ENCODE peak calls at places on chromosomes 16 and 17, in four cellular contexts. One of them, this sample, is unnamed.

GRCh38 chr16:54985156-54985555 is 54.5 kb downstream of the IRX5 start:
- DNase-seq in ovary: no peak
- DNase-seq in CD8-positive, alpha-beta T cell: no peak
- DNase-seq in thoracic aorta: no peak
- DNase-seq in this sample: no peak

GRCh38 chr17:869567-870530 is 87.7 kb downstream of the MRM3 start:
- DNase-seq in ovary: no peak
- DNase-seq in CD8-positive, alpha-beta T cell: no peak
- DNase-seq in thoracic aorta: no peak
- DNase-seq in this sample: no peak

GRCh38 chr16:706189-707061 is 824 bp upstream of the FBXL16 start:
- DNase-seq in ovary: no peak
- DNase-seq in CD8-positive, alpha-beta T cell: no peak
- DNase-seq in thoracic aorta: no peak
- DNase-seq in this sample: no peak

GRCh38 chr16:84941916-84942315 is 69.4 kb downstream of the ZDHHC7 start:
- DNase-seq in ovary: no peak
- DNase-seq in CD8-positive, alpha-beta T cell: no peak
- DNase-seq in thoracic aorta: no peak
- DNase-seq in this sample: no peak

GRCh38 chr16:85555549-85556455 is 57.3 kb upstream of the GSE1 start:
- DNase-seq in ovary: peak; percentile 85
- DNase-seq in CD8-positive, alpha-beta T cell: peak; percentile 48
- DNase-seq in thoracic aorta: no peak
- DNase-seq in this sample: no peak

GRCh38 chr16:57762365-57763289 is 27.1 kb downstream of the KATNB1 start:
- DNase-seq in ovary: no peak
- DNase-seq in CD8-positive, alpha-beta T cell: no peak
- DNase-seq in thoracic aorta: no peak
- DNase-seq in this sample: no peak

GRCh38 chr16:60651351-60651750 is 1384.9 kb downstream of the CDH8 start:
- DNase-seq in ovary: no peak
- DNase-seq in CD8-positive, alpha-beta T cell: no peak
- DNase-seq in thoracic aorta: no peak
- DNase-seq in this sample: no peak

GRCh38 chr17:28521296-28522085 is 15.3 kb downstream of the FOXN1 start:
- DNase-seq in ovary: no peak
- DNase-seq in CD8-positive, alpha-beta T cell: no peak
- DNase-seq in thoracic aorta: no peak
- DNase-seq in this sample: no peak

GRCh38 chr16:53608094-53608493 is 95.6 kb downstream of the RPGRIP1L start:
- DNase-seq in ovary: no peak
- DNase-seq in CD8-positive, alpha-beta T cell: no peak
- DNase-seq in thoracic aorta: no peak
- DNase-seq in this sample: no peak

GRCh38 chr17:69056179-69056823 is 4.4 kb downstream of the ABCA9 start:
- DNase-seq in ovary: no peak
- DNase-seq in CD8-positive, alpha-beta T cell: no peak
- DNase-seq in thoracic aorta: no peak
- DNase-seq in this sample: no peak

GRCh38 chr16:65905326-65905725 is 461.2 kb upstream of the CDH5 start:
- DNase-seq in ovary: no peak
- DNase-seq in CD8-positive, alpha-beta T cell: no peak
- DNase-seq in thoracic aorta: no peak
- DNase-seq in this sample: no peak

GRCh38 chr17:63911657-63912100 is 621 bp upstream of the CSHL1 start:
- DNase-seq in ovary: peak; percentile 53
- DNase-seq in CD8-positive, alpha-beta T cell: peak; percentile 72
- DNase-seq in thoracic aorta: no peak
- DNase-seq in this sample: peak; percentile 75

GRCh38 chr17:43874293-43874692 is 27.3 kb downstream of the CD300LG start:
- DNase-seq in ovary: no peak
- DNase-seq in CD8-positive, alpha-beta T cell: no peak
- DNase-seq in thoracic aorta: no peak
- DNase-seq in this sample: no peak

GRCh38 chr16:27109666-27110523 is 43.2 kb downstream of the C16orf82 start:
- DNase-seq in ovary: peak; percentile 51
- DNase-seq in CD8-positive, alpha-beta T cell: peak; percentile 72
- DNase-seq in thoracic aorta: peak; percentile 3
- DNase-seq in this sample: peak; percentile 64

GRCh38 chr16:53043462-53043861 is 9.2 kb downstream of the CHD9NB start:
- DNase-seq in ovary: no peak
- DNase-seq in CD8-positive, alpha-beta T cell: no peak
- DNase-seq in thoracic aorta: no peak
- DNase-seq in this sample: no peak

DNA sequence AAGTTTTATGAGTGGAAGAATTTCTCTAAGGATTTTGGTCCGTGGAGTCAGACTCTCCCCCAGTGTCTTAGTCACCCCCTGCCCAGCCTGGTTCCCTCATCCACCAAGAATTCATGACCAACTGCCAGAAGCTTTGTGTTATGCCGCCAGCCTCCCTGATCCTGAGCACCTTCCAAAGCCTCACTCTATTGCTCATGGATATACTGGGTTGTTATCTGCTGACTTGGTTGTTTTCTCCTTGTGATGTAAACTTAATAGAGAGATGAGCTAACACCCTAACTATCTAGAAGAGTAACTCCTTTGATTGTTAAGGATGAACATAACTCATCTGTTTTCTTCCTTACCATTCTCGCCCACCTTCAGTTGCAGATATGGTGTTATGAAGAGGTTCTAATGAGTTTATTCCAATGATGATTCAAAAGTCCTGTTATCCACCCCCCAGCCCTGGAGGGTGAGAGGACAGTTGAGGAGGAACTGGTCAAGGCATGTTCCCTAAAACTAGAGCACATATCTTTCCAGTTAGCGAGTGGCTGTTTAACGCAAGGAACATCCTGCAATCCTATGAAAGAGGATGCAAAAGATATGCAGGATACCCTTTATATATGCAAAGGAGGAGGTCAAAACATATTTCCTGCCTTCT is 1.5 kb upstream of the PSMD3 start:
- DNase-seq in ovary: no peak
- DNase-seq in CD8-positive, alpha-beta T cell: no peak
- DNase-seq in thoracic aorta: no peak
- DNase-seq in this sample: no peak
- H3K4me3 ChIP-seq in ovary: no peak overlapping the region
- H3K4me3 ChIP-seq in CD8-positive, alpha-beta T cell: no peak overlapping the region
- H3K4me3 ChIP-seq in thoracic aorta: no peak overlapping the region
- H3K4me3 ChIP-seq in this sample: no peak overlapping the region

DNA sequence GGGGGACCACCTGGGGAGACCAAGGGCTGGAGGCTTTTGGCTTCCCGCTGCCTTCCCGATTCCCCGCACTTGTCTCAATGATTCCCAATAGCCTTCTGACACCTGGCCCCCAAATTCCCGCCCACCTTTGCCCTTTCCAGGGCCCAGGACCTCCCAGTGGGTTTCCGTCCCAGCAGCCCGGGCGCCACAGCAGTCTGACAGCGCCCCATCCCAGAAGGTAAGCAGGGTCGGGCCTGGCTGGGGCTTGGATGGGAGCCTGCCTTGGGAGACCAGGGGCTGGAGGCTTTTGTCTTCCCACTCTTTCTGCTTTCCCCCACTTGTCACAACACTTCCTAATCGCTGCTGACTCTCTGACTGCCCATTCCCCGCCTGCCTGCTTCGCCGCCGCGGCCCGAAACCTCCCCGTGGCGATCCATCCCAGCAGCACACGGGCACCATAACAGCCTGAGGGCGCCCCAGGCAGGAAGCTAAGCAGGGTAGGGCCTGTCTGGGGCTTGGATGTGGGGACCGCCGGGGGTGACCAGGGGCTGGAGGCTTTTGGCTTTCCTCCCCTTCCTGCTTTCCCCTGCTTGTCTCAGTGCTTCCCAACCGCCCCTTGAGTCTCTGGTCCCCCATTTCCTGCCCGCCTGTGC is 2289.3 kb downstream of the TP53TG3F start:
- DNase-seq in ovary: no peak
- DNase-seq in CD8-positive, alpha-beta T cell: no peak
- DNase-seq in thoracic aorta: no peak
- DNase-seq in this sample: no peak
- H3K9me3 ChIP-seq in ovary: peaks cover 4% of the 10 kb centered on the region
- H3K9me3 ChIP-seq in CD8-positive, alpha-beta T cell: no peaks in the 10 kb centered on the region
- H3K9me3 ChIP-seq in thoracic aorta: no peaks in the 10 kb centered on the region
- H3K9me3 ChIP-seq in this sample: no peaks in the 10 kb centered on the region

DNA sequence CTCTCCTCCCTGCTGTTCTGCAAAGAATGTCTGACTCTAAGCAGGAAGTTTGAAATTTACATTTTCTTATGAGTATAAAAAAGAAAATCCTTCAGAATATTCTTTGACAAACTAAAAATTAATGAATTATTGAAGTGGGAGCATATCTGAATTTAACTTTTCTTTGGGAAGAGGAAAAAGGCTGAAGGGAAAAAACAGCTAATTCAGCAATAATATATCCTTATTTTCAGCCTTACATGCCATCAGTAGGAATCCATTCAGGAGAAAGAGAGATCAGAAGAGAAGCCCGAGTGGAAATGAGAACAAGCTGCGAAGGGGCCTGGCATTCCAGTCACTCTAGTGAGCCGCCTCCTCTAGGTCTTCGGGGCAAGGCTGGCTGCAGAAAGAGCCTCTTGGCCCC is 41.7 kb upstream of the BCAR1 start:
- DNase-seq in ovary: no peak
- DNase-seq in CD8-positive, alpha-beta T cell: no peak
- DNase-seq in thoracic aorta: no peak
- DNase-seq in this sample: no peak
- H3K36me3 ChIP-seq in ovary: no peaks in the 10 kb centered on the region
- H3K36me3 ChIP-seq in CD8-positive, alpha-beta T cell: peaks cover 5% of the 10 kb centered on the region
- H3K36me3 ChIP-seq in thoracic aorta: no peaks in the 10 kb centered on the region
- H3K36me3 ChIP-seq in this sample: no peaks in the 10 kb centered on the region

DNA sequence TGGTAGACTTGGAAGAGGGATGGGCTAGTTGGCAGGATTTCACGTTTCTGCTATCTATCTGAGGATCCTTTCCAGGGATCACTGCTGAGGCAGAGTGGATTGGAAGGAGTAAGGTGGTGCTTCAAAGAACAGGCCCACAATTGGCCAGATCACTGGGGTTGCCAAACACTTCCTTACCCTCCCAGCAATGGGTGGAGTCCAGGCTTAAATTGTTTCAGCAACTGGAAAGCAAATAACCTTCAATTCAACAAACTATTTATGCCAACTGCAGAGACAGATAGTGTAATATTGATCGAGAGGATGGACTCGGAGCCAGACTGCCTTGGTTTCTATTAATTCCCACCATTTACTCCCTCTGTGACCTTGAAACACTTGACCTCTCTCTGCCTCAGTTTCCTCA is 2.1 kb downstream of the ARRB2 start:
- DNase-seq in ovary: no peak
- DNase-seq in CD8-positive, alpha-beta T cell: no peak
- DNase-seq in thoracic aorta: no peak
- DNase-seq in this sample: no peak
- H3K4me3 ChIP-seq in ovary: no peak overlapping the region
- H3K4me3 ChIP-seq in CD8-positive, alpha-beta T cell: no peak overlapping the region
- H3K4me3 ChIP-seq in thoracic aorta: peak overlapping the region; percentile 98
- H3K4me3 ChIP-seq in this sample: peak overlapping the region; percentile 86

GRCh38 chr16:35602116-35602515 is 2142.7 kb downstream of the TP53TG3F start:
- DNase-seq in ovary: no peak
- DNase-seq in CD8-positive, alpha-beta T cell: no peak
- DNase-seq in thoracic aorta: no peak
- DNase-seq in this sample: no peak

GRCh38 chr16:35598696-35599332 is 2139.4 kb downstream of the TP53TG3F start:
- DNase-seq in ovary: no peak
- DNase-seq in CD8-positive, alpha-beta T cell: no peak
- DNase-seq in thoracic aorta: no peak
- DNase-seq in this sample: no peak

GRCh38 chr16:35599429-35600165 is 2140.2 kb downstream of the TP53TG3F start:
- DNase-seq in ovary: no peak
- DNase-seq in CD8-positive, alpha-beta T cell: no peak
- DNase-seq in thoracic aorta: no peak
- DNase-seq in this sample: no peak

GRCh38 chr16:35596467-35596866 is 2137.1 kb downstream of the TP53TG3F start:
- DNase-seq in ovary: no peak
- DNase-seq in CD8-positive, alpha-beta T cell: no peak
- DNase-seq in thoracic aorta: no peak
- DNase-seq in this sample: no peak
- H3K9me3 ChIP-seq in ovary: no peaks in the 10 kb centered on the region
- H3K9me3 ChIP-seq in CD8-positive, alpha-beta T cell: no peaks in the 10 kb centered on the region
- H3K9me3 ChIP-seq in thoracic aorta: no peaks in the 10 kb centered on the region
- H3K9me3 ChIP-seq in this sample: no peaks in the 10 kb centered on the region